ENCODE peak calls at places on chromosomes 6 and 20, in eight cellular contexts. F is vagina, K is spleen, S is testis, W is A549, Q is esophagus squamous epithelium, I is IMR-90, U is GM12891. B is an unnamed sample.
A peak's percentile ranks its signal among the peaks of the same experiment; 100 is the strongest.

GRCh38 chr20:10985536-10985935 is 311.7 kb upstream of the JAG1 start:
- DNase-seq in F (no peak), K (no peak), S (no peak), W (no peak), Q (no peak), I (peak; percentile 76), U (no peak), B (no peak)

GRCh38 chr6:150229775-150230561 is 87.1 kb downstream of the PPP1R14C start:
- DNase-seq in F (no peak), K (no peak), S (no peak), W (no peak), Q (no peak), I (peak; percentile 56), U (no peak), B (peak; percentile 18)

GRCh38 chr6:121627761-121628160 is 192.3 kb downstream of the GJA1 start:
- DNase-seq in F (no peak), K (no peak), S (peak; percentile 85), W (no peak), Q (no peak), I (no peak), U (no peak), B (no peak)

GRCh38 chr6:15473741-15474161 is 189.1 kb downstream of the DTNBP1 start:
- DNase-seq in F (no peak), K (no peak), S (peak; percentile 31), W (no peak), Q (no peak), I (peak; percentile 88), U (no peak), B (no peak)

GRCh38 chr6:105135907-105136432 is 43.8 kb downstream of the POPDC3 start:
- DNase-seq in F (no peak), K (no peak), S (no peak), W (no peak), Q (no peak), I (peak; percentile 22), U (no peak), B (peak; percentile 24)

GRCh38 chr20:32031007-32031958 is 20.8 kb upstream of the HCK start:
- DNase-seq in F (no peak), K (peak; percentile 90), S (peak; percentile 86), W (peak; percentile 86), Q (no peak), I (peak; percentile 73), U (peak; percentile 44), B (peak; percentile 67)

GRCh38 chr6:170276369-170277057 is 14.4 kb downstream of the DLL1 start:
- DNase-seq in F (no peak), K (peak; percentile 71), S (peak; percentile 67), W (no peak), Q (no peak), I (no peak), U (no peak), B (no peak)

GRCh38 chr6:119170427-119171407 is 92.3 kb upstream of the FAM184A start:
- DNase-seq in F (no peak), K (no peak), S (no peak), W (no peak), Q (no peak), I (peak; percentile 41), U (no peak), B (peak; percentile 13)

GRCh38 chr6:166579234-166579575 is 7.3 kb downstream of the RAMACL start:
- DNase-seq in F (peak; percentile 9), K (no peak), S (no peak), W (no peak), Q (no peak), I (no peak), U (no peak), B (no peak)

GRCh38 chr6:137764464-137764863 is 102.6 kb upstream of the TNFAIP3 start:
- DNase-seq in F (no peak), K (no peak), S (no peak), W (no peak), Q (no peak), I (peak; percentile 83), U (no peak), B (no peak)

GRCh38 chr6:16058188-16058780 is 70.6 kb upstream of the MYLIP start:
- DNase-seq in F (no peak), K (no peak), S (no peak), W (no peak), Q (no peak), I (no peak), U (no peak), B (peak; percentile 15)

GRCh38 chr6:72820153-72820552 is 198.3 kb downstream of the KCNQ5 start:
- DNase-seq in F (no peak), K (no peak), S (no peak), W (no peak), Q (no peak), I (no peak), U (no peak), B (no peak)

GRCh38 chr20:48794360-48794759 is 33.4 kb downstream of the PREX1 start:
- DNase-seq in F (no peak), K (peak; percentile 71), S (no peak), W (no peak), Q (no peak), I (no peak), U (no peak), B (no peak)

GRCh38 chr6:155154158-155154830 is 109.5 kb upstream of the CLDN20 start:
- DNase-seq in F (no peak), K (no peak), S (no peak), W (no peak), Q (no peak), I (peak; percentile 96), U (no peak), B (peak; percentile 32)

GRCh38 chr6:114007451-114007953 is 36.6 kb upstream of the HDAC2 start:
- DNase-seq in F (no peak), K (no peak), S (no peak), W (no peak), Q (no peak), I (no peak), U (no peak), B (no peak)

GRCh38 chr6:111757342-111757741 is 115.9 kb downstream of the FYN start:
- DNase-seq in F (no peak), K (no peak), S (no peak), W (no peak), Q (no peak), I (peak; percentile 84), U (no peak), B (no peak)

GRCh38 chr20:38342716-38343106 is 3.6 kb upstream of the LBP start:
- DNase-seq in F (no peak), K (no peak), S (no peak), W (no peak), Q (no peak), I (no peak), U (no peak), B (peak; percentile 72)

GRCh38 chr6:10196090-10196489 is 218.8 kb downstream of the TFAP2A start:
- DNase-seq in F (no peak), K (no peak), S (no peak), W (no peak), Q (no peak), I (no peak), U (no peak), B (no peak)
- TF ChIP-seq POLR2A in F (no peak), K (no peak), S (no peak), W (no peak), Q (no peak), I (no peak), U (no peak), B (no peak)

DNA sequence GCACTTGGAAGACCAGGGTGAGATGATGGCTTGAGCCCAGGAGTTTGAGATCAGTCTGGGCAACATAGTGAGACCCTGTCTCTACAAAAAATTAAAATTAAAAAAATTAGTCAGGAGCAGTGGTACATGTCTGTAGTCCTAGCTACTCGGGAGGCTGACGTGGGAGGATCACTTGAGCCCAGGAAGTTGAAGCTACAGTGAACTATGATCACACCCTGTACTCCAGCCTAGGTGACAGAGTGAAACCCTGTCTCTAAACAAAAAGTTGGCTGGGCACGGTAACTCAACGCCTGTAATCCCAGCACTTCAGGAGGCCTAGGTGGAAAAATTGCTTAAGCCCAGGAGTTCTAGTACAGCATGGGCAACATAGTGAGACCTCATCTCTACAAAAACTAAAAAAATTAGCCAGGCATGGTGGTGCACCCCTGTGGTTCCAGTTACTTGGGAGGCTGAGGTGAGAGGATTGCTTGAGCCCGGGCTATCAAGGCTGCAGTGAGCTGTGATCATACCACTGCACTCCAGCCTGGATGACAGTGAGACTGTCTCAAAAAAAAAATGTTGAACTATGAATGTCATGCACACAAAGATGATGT is 60.8 kb upstream of the MYL9 start:
- DNase-seq in F (no peak), K (no peak), S (no peak), W (no peak), Q (no peak), I (no peak), U (no peak), B (no peak)
- TF ChIP-seq POLR2A in F (no peak), K (no peak), S (no peak), W (no peak), Q (no peak), I (no peak), U (no peak), B (no peak)

GRCh38 chr6:11778648-11779307 is at the start of gene ADTRP:
- DNase-seq in F (no peak), K (no peak), S (no peak), W (no peak), Q (no peak), I (no peak), U (no peak), B (peak; percentile 6)
- TF ChIP-seq POLR2A in F (no peak), K (no peak), S (no peak), W (no peak), Q (no peak), I (no peak), U (no peak), B (no peak)

DNA sequence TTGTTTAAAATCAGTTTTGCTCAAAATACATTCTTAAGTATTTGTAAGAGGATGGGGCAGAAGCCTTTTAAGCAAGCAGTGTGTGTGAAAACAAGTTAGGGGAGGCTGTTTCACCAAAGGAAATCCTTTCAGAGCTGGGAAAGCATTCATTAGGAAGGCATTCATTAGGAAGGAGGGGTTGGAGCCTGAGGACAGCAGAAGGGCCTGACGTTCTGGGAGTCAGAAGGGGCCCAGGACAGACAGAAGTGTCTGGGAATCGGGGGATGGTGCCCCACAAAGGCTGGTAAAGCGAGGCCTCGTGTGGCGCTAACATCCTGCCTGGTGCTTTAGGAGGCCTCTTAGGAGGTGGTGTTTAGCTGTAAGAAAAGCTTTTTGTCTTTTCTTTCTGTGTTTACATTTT is 80.6 kb upstream of the NXT1 start:
- DNase-seq in F (no peak), K (peak; percentile 35), S (no peak), W (no peak), Q (no peak), I (no peak), U (no peak), B (no peak)
- TF ChIP-seq POLR2A in F (no peak), K (no peak), S (no peak), W (no peak), Q (no peak), I (no peak), U (no peak), B (no peak)

B was measured in erythroblast.